ENCODE peak calls at places on chromosomes 3 and 15, in eight cellular contexts. C is HuH-7, X is mesenteric fat pad, U is hepatocyte, F is GM12865, R is NCI-H1092, E is NCI-H2081, W is tibial nerve. T is an unnamed sample.

GRCh38 chr3:157081681-157082210 is 78.2 kb downstream of the CCNL1 start:
- DNase-seq in W (peak; percentile 98), R (no peak), U (peak; percentile 95), F (peak; percentile 87), X (peak; percentile 93), E (no peak), C (peak; percentile 68), T (peak; percentile 91)

GRCh38 chr3:73432021-73432722 is 192.6 kb downstream of the PDZRN3 start:
- DNase-seq in U (peak; percentile 69), E (peak; percentile 19), W (peak; percentile 41), C (peak; percentile 4), F (peak; percentile 66), R (peak; percentile 8), X (no peak), T (peak; percentile 55)

GRCh38 chr3:157119369-157119951 is 40.5 kb downstream of the CCNL1 start:
- DNase-seq in F (no peak), E (no peak), W (no peak), R (no peak), C (peak; percentile 65), X (no peak), U (no peak), T (no peak)

GRCh38 chr15:78207110-78207458 is 27.3 kb downstream of the ACSBG1 start:
- DNase-seq in F (no peak), C (no peak), R (no peak), X (no peak), U (no peak), E (no peak), W (no peak), T (no peak)

GRCh38 chr3:184608209-184608608 is 46.6 kb downstream of the EPHB3 start:
- DNase-seq in F (no peak), X (no peak), U (no peak), E (no peak), W (no peak), R (no peak), C (no peak), T (no peak)

GRCh38 chr3:100650651-100651611 is 41.5 kb downstream of the ADGRG7 start:
- DNase-seq in X (no peak), C (no peak), F (peak; percentile 61), E (no peak), W (peak; percentile 15), U (no peak), R (no peak), T (no peak)

GRCh38 chr15:65077981-65078352 is 1.4 kb downstream of the KBTBD13 start:
- DNase-seq in U (peak; percentile 80), F (peak; percentile 20), W (peak; percentile 57), X (no peak), E (no peak), R (peak; percentile 26), C (no peak), T (peak; percentile 70)

GRCh38 chr3:129119365-129120100 is 2.1 kb downstream of the RAB43 start:
- DNase-seq in W (no peak), F (no peak), E (no peak), X (no peak), R (no peak), U (peak; percentile 85), C (peak; percentile 86), T (no peak)

GRCh38 chr3:100068758-100069345 is 45.4 kb downstream of the FILIP1L start:
- DNase-seq in F (peak; percentile 87), X (no peak), W (peak; percentile 82), U (peak; percentile 76), R (peak; percentile 68), C (peak; percentile 69), E (peak; percentile 79), T (peak; percentile 75)

GRCh38 chr3:53129344-53129743 is 891 bp downstream of the RFT1 start:
- DNase-seq in W (no peak), F (peak; percentile 14), R (no peak), E (no peak), C (no peak), U (no peak), X (no peak), T (no peak)

GRCh38 chr3:148006508-148006907 is 597.3 kb downstream of the ZIC1 start:
- DNase-seq in U (peak; percentile 9), C (no peak), R (no peak), E (no peak), W (no peak), F (no peak), X (no peak), T (no peak)

GRCh38 chr3:152298393-152299242 is 29.9 kb downstream of the MBNL1 start:
- DNase-seq in E (peak; percentile 93), X (no peak), R (peak; percentile 65), F (peak; percentile 88), C (no peak), U (peak; percentile 82), W (peak; percentile 87), T (peak; percentile 89)

GRCh38 chr3:46314517-46314916 is 39.4 kb upstream of the CCR2 start:
- DNase-seq in U (no peak), E (no peak), R (no peak), X (no peak), C (no peak), F (peak; percentile 55), W (no peak), T (no peak)

GRCh38 chr3:57596495-57597239 is 477 bp downstream of the ARF4 start:
- DNase-seq in F (peak; percentile 68), C (peak; percentile 12), W (peak; percentile 52), R (no peak), X (peak; percentile 91), E (no peak), U (peak; percentile 89), T (peak; percentile 29)

GRCh38 chr3:8571256-8571655 is 69.6 kb downstream of the LMCD1 start:
- DNase-seq in X (no peak), R (no peak), W (no peak), C (no peak), F (no peak), U (no peak), E (no peak), T (no peak)

GRCh38 chr15:45429974-45430792 is 51.8 kb upstream of the GATM start:
- DNase-seq in E (peak; percentile 26), U (peak; percentile 86), R (no peak), F (peak; percentile 79), C (peak; percentile 66), X (peak; percentile 93), W (peak; percentile 65), T (no peak)

GRCh38 chr15:67024322-67024997 is 40.9 kb upstream of the SMAD3 start:
- DNase-seq in R (no peak), F (peak; percentile 69), C (peak; percentile 88), U (peak; percentile 89), W (peak; percentile 88), X (no peak), E (no peak), T (no peak)

GRCh38 chr3:136578290-136578689 is 173.9 kb downstream of the STAG1 start:
- DNase-seq in R (no peak), X (no peak), E (no peak), W (no peak), C (no peak), U (no peak), F (no peak), T (no peak)

GRCh38 chr3:180325533-180325932 is 276.4 kb upstream of the TTC14 start:
- DNase-seq in C (no peak), W (no peak), U (no peak), R (no peak), X (no peak), E (no peak), F (no peak), T (no peak)

T was measured in SK-N-DZ.